ENCODE peak calls at places on chromosomes 12 and 14, in nine cellular contexts. Q is tibial artery, E is GM23338, C is neural crest cell, S is AG09319, M is gastrocnemius medialis, Z is uterus, R is AG10803, X is Calu3. N is an unnamed sample.

GRCh38 chr12:31922341-31923062 is 36.7 kb upstream of the RESF1 start:
- DNase-seq in Q (no peak), E (peak; percentile 56), C (no peak), S (no peak), M (no peak), Z (no peak), R (no peak), X (peak; percentile 16), N (no peak)

GRCh38 chr12:14961466-14962155 is at the start of gene ARHGDIB:
- DNase-seq in Q (no peak), E (peak; percentile 34), C (no peak), S (no peak), M (peak; percentile 25), Z (no peak), R (no peak), X (no peak), N (no peak)

GRCh38 chr14:64715628-64716412 is 11.6 kb downstream of the PLEKHG3 start:
- DNase-seq in Q (peak; percentile 68), E (peak; percentile 85), C (no peak), S (no peak), M (no peak), Z (no peak), R (no peak), X (peak; percentile 52), N (no peak)

GRCh38 chr12:47818007-47818376 is 1.7 kb downstream of the HDAC7 start:
- DNase-seq in Q (no peak), E (no peak), C (no peak), S (no peak), M (no peak), Z (no peak), R (no peak), X (no peak), N (no peak)

GRCh38 chr12:100163416-100164152 is 20.9 kb upstream of the BLTP3B start:
- DNase-seq in Q (peak; percentile 84), E (peak; percentile 95), C (peak; percentile 71), S (no peak), M (peak; percentile 63), Z (peak; percentile 38), R (peak; percentile 48), X (peak; percentile 88), N (peak; percentile 84)

GRCh38 chr12:51533799-51534198 is 57.2 kb upstream of the SCN8A start:
- DNase-seq in Q (no peak), E (peak; percentile 54), C (no peak), S (no peak), M (no peak), Z (no peak), R (peak; percentile 32), X (no peak), N (no peak)

GRCh38 chr14:36971263-36971855 is 201.0 kb downstream of the SLC25A21 start:
- DNase-seq in Q (no peak), E (no peak), C (no peak), S (no peak), M (no peak), Z (no peak), R (no peak), X (no peak), N (no peak)

GRCh38 chr12:113861708-113862312 is 104.3 kb downstream of the RBM19 start:
- DNase-seq in Q (no peak), E (peak; percentile 67), C (no peak), S (no peak), M (no peak), Z (no peak), R (no peak), X (no peak), N (no peak)

GRCh38 chr12:70590051-70590450 is 47.2 kb downstream of the PTPRB start:
- DNase-seq in Q (peak; percentile 77), E (peak; percentile 85), C (peak; percentile 72), S (peak; percentile 54), M (peak; percentile 24), Z (peak; percentile 62), R (peak; percentile 80), X (peak; percentile 84), N (peak; percentile 89)

GRCh38 chr12:51307655-51308593 is 16.1 kb downstream of the BIN2 start:
- DNase-seq in Q (no peak), E (no peak), C (no peak), S (peak; percentile 35), M (no peak), Z (no peak), R (peak; percentile 77), X (peak; percentile 50), N (no peak)

GRCh38 chr12:89573081-89573810 is 47.4 kb upstream of the POC1B start:
- DNase-seq in Q (no peak), E (no peak), C (no peak), S (no peak), M (no peak), Z (no peak), R (peak; percentile 76), X (no peak), N (no peak)

GRCh38 chr14:99792551-99793212 is 531 bp upstream of the EML1 start:
- DNase-seq in Q (peak; percentile 74), E (peak; percentile 44), C (peak; percentile 32), S (no peak), M (no peak), Z (peak; percentile 44), R (peak; percentile 38), X (no peak), N (no peak)

DNA sequence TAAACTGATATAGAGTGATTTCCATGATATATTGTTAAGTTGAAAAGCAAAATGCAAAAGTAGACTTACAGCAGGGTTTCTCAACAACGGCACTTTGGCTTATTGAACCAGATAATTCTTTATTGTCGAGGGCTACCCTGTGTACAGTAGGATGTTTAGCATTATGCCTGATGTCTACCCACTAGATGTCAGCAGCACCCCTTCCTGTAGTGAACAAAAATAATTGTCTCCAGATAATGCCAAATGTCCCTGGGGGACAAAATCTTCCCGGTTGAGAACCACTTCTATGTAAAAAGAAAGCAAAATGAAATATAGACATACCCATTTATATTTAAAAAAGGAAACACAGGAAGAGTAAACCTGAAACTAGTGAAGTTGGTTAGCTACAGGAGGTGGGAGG is 32.4 kb downstream of the ABCD2 start:
- DNase-seq in Q (no peak), E (no peak), C (no peak), S (no peak), M (no peak), Z (no peak), R (peak; percentile 1), X (no peak), N (no peak)
- TF ChIP-seq CTCF in Q (peak; percentile 12), E (peak; percentile 32), C (no peak), S (peak; percentile 6), M (no peak), Z (no peak), R (no peak), X (no peak), N (peak; percentile 19)

GRCh38 chr12:127245437-127245836 is 1021.5 kb upstream of the TMEM132C start:
- DNase-seq in Q (no peak), E (no peak), C (no peak), S (no peak), M (no peak), Z (no peak), R (peak; percentile 61), X (no peak), N (no peak)
- TF ChIP-seq CTCF in Q (no peak), E (no peak), C (no peak), S (no peak), M (no peak), Z (no peak), R (no peak), X (no peak), N (no peak)

GRCh38 chr14:88166616-88167015 is 156.5 kb downstream of the KCNK10 start:
- DNase-seq in Q (no peak), E (no peak), C (no peak), S (no peak), M (no peak), Z (no peak), R (peak; percentile 7), X (peak; percentile 46), N (peak; percentile 21)

GRCh38 chr14:88168025-88168424 is 155.0 kb downstream of the KCNK10 start:
- DNase-seq in Q (no peak), E (no peak), C (no peak), S (no peak), M (no peak), Z (no peak), R (no peak), X (no peak), N (peak; percentile 66)

GRCh38 chr14:88168498-88169165 is 154.4 kb downstream of the KCNK10 start:
- DNase-seq in Q (no peak), E (peak; percentile 76), C (peak; percentile 9), S (no peak), M (no peak), Z (no peak), R (peak; percentile 25), X (peak; percentile 35), N (peak; percentile 51)

GRCh38 chr14:88163731-88164255 is 158.9 kb downstream of the GPR65 start:
- DNase-seq in Q (no peak), E (no peak), C (no peak), S (no peak), M (no peak), Z (no peak), R (no peak), X (no peak), N (peak; percentile 51)

DNA sequence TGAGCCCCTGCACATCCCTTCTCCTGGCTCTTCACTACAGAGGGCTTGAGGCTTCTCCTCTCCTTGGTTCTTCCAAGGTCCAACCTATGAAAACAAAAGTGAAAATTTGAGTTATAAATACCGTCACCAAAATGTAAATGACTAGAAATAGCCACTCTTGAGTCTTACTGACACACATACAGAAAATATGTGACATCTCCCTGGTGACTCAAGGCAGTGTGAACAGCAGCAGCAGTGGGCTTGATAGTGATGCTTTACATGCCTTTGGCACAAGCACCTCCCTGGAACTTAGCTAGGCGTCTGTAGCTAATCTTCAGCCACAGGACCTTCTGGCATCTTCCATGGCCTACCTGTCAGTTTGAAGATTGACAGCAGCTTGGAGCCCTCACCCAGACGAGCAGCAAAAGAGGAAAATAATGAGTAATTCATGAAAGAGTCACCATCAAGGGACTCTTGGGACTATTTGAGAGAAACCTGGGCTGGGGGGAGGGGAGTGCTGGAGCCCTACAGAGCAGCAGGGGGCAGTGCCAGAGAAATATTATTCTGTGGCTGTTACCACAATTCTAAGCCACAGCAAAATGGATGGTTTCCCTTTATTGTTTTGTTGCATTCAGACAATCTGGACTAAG is 158.0 kb downstream of the KCNK10 start:
- DNase-seq in Q (no peak), E (no peak), C (no peak), S (no peak), M (no peak), Z (no peak), R (no peak), X (no peak), N (peak; percentile 62)
- TF ChIP-seq CTCF in Q (no peak), E (no peak), C (no peak), S (no peak), M (no peak), Z (no peak), R (no peak), X (no peak), N (no peak)

DNA sequence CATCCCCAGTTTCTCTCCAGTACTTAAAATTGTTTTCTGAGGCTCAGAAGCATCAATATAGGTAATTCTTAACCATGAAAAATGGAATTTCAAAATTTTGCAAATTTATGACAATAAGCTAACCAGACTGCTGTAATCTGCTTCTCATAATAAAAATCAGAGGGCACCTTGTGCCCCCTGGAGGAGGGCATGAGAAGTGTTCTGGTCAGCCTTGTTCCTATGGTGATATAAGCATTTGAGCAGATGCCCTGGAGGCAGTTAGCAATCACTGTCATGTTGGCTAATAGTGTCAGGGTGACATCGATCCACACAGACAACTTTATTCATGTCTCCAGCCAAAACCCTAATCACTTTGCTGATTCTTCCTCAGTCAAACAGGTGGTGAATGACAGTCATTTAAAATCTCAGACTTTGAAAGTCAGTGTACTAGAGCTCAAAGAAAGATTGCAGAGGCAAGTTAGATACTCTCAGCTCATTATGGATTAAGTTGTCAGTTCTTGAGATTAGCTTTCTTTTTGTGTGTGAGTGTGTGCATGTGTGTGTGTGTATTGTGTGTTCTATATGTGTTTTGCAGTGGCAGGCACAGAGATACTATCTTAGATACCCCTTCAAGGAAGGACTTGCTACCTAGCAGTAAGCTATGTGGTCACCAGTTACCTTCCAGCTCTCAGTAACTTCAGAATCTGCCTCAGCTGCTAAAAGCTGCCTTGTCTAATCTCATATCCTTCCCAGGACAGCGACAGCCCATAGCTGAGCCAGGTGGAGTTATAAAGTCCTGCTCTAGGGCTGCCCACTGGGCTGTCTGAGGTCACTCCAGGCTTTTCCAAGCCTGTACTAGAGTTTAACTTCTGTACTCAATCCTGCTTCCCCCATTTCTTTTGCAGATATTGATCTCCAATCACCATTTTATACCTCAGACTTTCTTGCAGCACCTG is 942.8 kb downstream of the GALC start:
- DNase-seq in Q (no peak), E (peak; percentile 78), C (peak; percentile 21), S (no peak), M (no peak), Z (no peak), R (peak; percentile 39), X (peak; percentile 69), N (no peak)
- TF ChIP-seq CTCF in Q (peak; percentile 15), E (peak; percentile 86), C (peak; percentile 73), S (peak; percentile 64), M (no peak), Z (peak; percentile 15), R (peak; percentile 75), X (peak; percentile 39), N (peak; percentile 65)